ENCODE peak calls at places on chromosomes 11 and 22, in ten cellular contexts. K is dorsolateral prefrontal cortex, E is AG09319, V is left ventricle myocardium inferior, G is Calu3, I is ascending aorta, M is HFFc6, S is fibroblast of lung, F is cardiac fibroblast, P is fibroblast of the aortic adventitia. H is an unnamed sample.

GRCh38 chr11:128421577-128421976 is 165.8 kb downstream of the ETS1 start:
- DNase-seq in K (no peak), E (no peak), V (no peak), G (no peak), I (no peak), M (peak; percentile 70), S (peak; percentile 88), F (peak; percentile 67), P (peak; percentile 80), H (no peak)

GRCh38 chr11:74820763-74821162 is 72.1 kb downstream of the RNF169 start:
- DNase-seq in K (no peak), E (peak; percentile 52), V (no peak), G (no peak), I (no peak), M (peak; percentile 89), S (peak; percentile 96), F (peak; percentile 94), P (peak; percentile 95), H (no peak)

GRCh38 chr22:44648821-44649566 is 53.0 kb upstream of the PRR5 start:
- DNase-seq in K (no peak), E (peak; percentile 98), V (no peak), G (no peak), I (no peak), M (peak; percentile 87), S (peak; percentile 73), F (peak; percentile 80), P (peak; percentile 89), H (peak; percentile 86)

GRCh38 chr11:79243412-79244174 is 197.2 kb downstream of the TENM4 start:
- DNase-seq in K (no peak), E (no peak), V (no peak), G (no peak), I (peak; percentile 56), M (no peak), S (no peak), F (no peak), P (no peak), H (no peak)

GRCh38 chr11:34251640-34251980 is 106.2 kb downstream of the ABTB2 start:
- DNase-seq in K (no peak), E (no peak), V (no peak), G (no peak), I (no peak), M (peak; percentile 35), S (peak; percentile 65), F (peak; percentile 46), P (peak; percentile 72), H (no peak)

GRCh38 chr11:104090767-104091166 is 54.3 kb downstream of the DDI1 start:
- DNase-seq in K (no peak), E (no peak), V (no peak), G (no peak), I (no peak), M (no peak), S (peak; percentile 27), F (no peak), P (no peak), H (no peak)

GRCh38 chr22:46500201-46500600 is 37.2 kb downstream of the CELSR1 start:
- DNase-seq in K (no peak), E (no peak), V (no peak), G (no peak), I (no peak), M (no peak), S (no peak), F (no peak), P (no peak), H (no peak)

GRCh38 chr11:78019808-78020207 is 3.3 kb downstream of the KCTD14 start:
- DNase-seq in K (no peak), E (no peak), V (no peak), G (no peak), I (no peak), M (no peak), S (peak; percentile 60), F (no peak), P (no peak), H (no peak)

GRCh38 chr11:134658481-134659080 is 246.5 kb upstream of the B3GAT1 start:
- DNase-seq in K (no peak), E (no peak), V (no peak), G (no peak), I (peak; percentile 12), M (no peak), S (no peak), F (no peak), P (no peak), H (no peak)

GRCh38 chr11:79515781-79516180 is 75.0 kb upstream of the TENM4 start:
- DNase-seq in K (no peak), E (no peak), V (no peak), G (no peak), I (no peak), M (no peak), S (no peak), F (no peak), P (no peak), H (no peak)

GRCh38 chr11:86116996-86117705 is 48.3 kb upstream of the PICALM start:
- DNase-seq in K (no peak), E (peak; percentile 36), V (no peak), G (no peak), I (no peak), M (peak; percentile 41), S (peak; percentile 81), F (peak; percentile 54), P (peak; percentile 56), H (no peak)

GRCh38 chr11:59807047-59807446 is 3.5 kb downstream of the MRPL16 start:
- DNase-seq in K (no peak), E (no peak), V (no peak), G (no peak), I (no peak), M (no peak), S (no peak), F (no peak), P (no peak), H (no peak)

GRCh38 chr11:123213307-123213708 is 18.3 kb upstream of the CLMP start:
- DNase-seq in K (no peak), E (no peak), V (no peak), G (no peak), I (no peak), M (no peak), S (no peak), F (no peak), P (no peak), H (no peak)

GRCh38 chr11:91804057-91804456 is 420.6 kb upstream of the FAT3 start:
- DNase-seq in K (no peak), E (no peak), V (no peak), G (no peak), I (no peak), M (no peak), S (peak; percentile 64), F (peak; percentile 5), P (no peak), H (no peak)

GRCh38 chr22:24175160-24175808 is 6.0 kb upstream of the SUSD2 start:
- DNase-seq in K (peak; percentile 73), E (peak; percentile 36), V (peak; percentile 85), G (peak; percentile 88), I (peak; percentile 92), M (peak; percentile 68), S (peak; percentile 54), F (peak; percentile 84), P (peak; percentile 74), H (peak; percentile 92)

GRCh38 chr22:23922921-23923320 is 28.7 kb downstream of the MIF start:
- DNase-seq in K (no peak), E (no peak), V (no peak), G (no peak), I (no peak), M (no peak), S (no peak), F (no peak), P (no peak), H (no peak)

GRCh38 chr11:21475276-21475675 is 717.6 kb upstream of the ANO5 start:
- DNase-seq in K (no peak), E (no peak), V (no peak), G (no peak), I (no peak), M (no peak), S (no peak), F (no peak), P (no peak), H (no peak)
- TF ChIP-seq CTCF in K (no peak), E (no peak), V (no peak), G (no peak), I (no peak), M (no peak), S (no peak), F (no peak), P (no peak), H (no peak)

DNA sequence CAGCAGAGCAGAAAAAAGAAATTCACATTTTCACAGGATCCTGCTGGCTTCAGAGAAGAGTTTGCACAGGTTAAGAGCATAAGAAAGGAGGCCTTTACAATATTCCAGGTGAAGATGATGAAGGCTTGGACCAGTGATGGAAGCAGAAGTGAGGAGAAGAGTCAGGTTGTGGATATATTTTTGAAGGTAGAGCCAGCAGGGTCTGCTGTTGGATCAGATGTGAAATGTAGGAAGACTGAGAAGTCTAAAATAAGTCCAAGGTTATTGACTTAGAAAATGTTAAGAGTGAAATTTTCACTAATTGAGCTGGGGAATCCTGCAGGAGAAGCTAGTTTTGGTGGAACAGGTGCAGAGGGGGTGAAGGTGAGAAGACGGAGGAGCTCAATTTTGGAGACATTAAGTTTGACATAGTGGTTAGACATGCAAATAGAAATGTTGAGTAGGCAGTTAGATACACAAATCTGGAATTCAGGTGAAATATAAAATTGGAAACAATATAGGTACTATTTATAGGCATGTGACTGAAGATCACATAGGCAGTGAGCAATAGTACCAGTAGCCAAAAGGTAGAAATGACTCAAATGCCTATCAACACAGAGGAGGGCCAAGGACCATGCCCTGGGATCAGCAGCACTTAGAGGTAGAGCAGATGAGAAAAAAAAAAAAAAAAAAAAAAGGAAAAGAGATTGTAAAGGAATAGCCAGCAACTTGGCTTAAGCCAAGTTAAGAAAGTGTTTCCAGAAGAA is 252.0 kb downstream of the AASDHPPT start:
- DNase-seq in K (no peak), E (no peak), V (no peak), G (no peak), I (no peak), M (no peak), S (no peak), F (no peak), P (peak; percentile 18), H (no peak)
- TF ChIP-seq CTCF in K (no peak), E (no peak), V (no peak), G (no peak), I (no peak), M (no peak), S (peak; percentile 35), F (no peak), P (peak; percentile 8), H (no peak)

DNA sequence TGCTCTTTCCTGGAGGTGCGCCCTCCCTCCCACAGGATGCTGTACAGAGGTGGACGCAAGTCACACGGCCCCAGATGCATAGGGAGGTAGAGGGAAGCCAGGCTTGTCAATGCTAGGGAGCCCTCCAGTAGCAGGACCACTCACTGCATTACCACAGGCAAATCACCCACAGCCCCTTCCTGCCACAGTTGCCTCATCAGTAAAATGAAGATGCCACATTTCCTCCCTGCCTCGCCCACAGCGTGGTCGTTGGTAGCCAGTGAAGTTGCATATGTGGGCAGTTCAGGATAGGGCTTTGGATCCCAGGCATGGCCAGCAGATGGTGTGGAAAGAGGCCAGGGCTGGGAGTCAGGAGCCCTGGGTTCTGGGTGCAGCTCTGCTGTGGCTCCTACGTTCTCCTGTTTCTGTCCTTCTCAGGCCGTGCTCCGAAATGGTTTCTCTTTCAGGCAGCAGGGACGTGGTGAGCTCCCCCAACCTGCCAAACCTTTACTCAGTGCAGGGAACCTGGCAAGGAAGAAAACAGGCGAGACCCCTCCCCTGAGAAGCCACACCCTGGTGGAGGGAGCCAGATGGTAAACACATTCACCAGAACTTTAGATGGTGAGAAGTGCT is 22.6 kb downstream of the DAGLA start:
- DNase-seq in K (no peak), E (no peak), V (no peak), G (no peak), I (no peak), M (no peak), S (no peak), F (no peak), P (no peak), H (no peak)
- TF ChIP-seq CTCF in K (no peak), E (no peak), V (no peak), G (no peak), I (no peak), M (no peak), S (no peak), F (no peak), P (no peak), H (no peak)

GRCh38 chr11:106446961-106447360 is 369.5 kb downstream of the AASDHPPT start:
- DNase-seq in K (no peak), E (no peak), V (no peak), G (no peak), I (no peak), M (no peak), S (no peak), F (no peak), P (no peak), H (no peak)
- TF ChIP-seq CTCF in K (no peak), E (no peak), V (no peak), G (no peak), I (no peak), M (no peak), S (peak; percentile 21), F (no peak), P (peak; percentile 15), H (no peak)

H was measured in suprapubic skin.